ENCODE peak calls at places on chromosome 1, in nine cellular contexts. U is T-cell; L is stimulated activated CD4-positive, alpha-beta T cell treated with anti-CD3 and anti-CD28 coated beads, Interleukin-2, amount 100 ng/mL, for 24 hours; T is Jurkat, Clone E6-1; S is posterior vena cava; R is dorsolateral prefrontal cortex; Q is HL-60; V is testis; N is substantia nigra. J is an unnamed sample.

GRCh38 chr1:152580433-152580832 is at the start of gene LCE3D:
- DNase-seq in U (no peak), L (no peak), T (no peak), S (no peak), R (no peak), Q (no peak), V (no peak), N (no peak), J (no peak)

GRCh38 chr1:36253463-36253862 is 29.2 kb downstream of the THRAP3 start:
- DNase-seq in U (no peak), L (no peak), T (no peak), S (no peak), R (no peak), Q (no peak), V (no peak), N (no peak), J (no peak)

GRCh38 chr1:71857862-71858261 is 424.5 kb downstream of the NEGR1 start:
- DNase-seq in U (no peak), L (no peak), T (no peak), S (no peak), R (no peak), Q (no peak), V (no peak), N (no peak), J (no peak)

GRCh38 chr1:12320516-12320915 is 90.7 kb downstream of the VPS13D start:
- DNase-seq in U (no peak), L (no peak), T (no peak), S (no peak), R (no peak), Q (no peak), V (no peak), N (no peak), J (no peak)

GRCh38 chr1:2233997-2234761 is 6.1 kb downstream of the SKI start:
- DNase-seq in U (peak), L (peak), T (no peak), S (peak), R (peak), Q (peak), V (peak), N (peak), J (no peak)

GRCh38 chr1:21518774-21519455 is 9.7 kb downstream of the ALPL start:
- DNase-seq in U (no peak), L (no peak), T (no peak), S (no peak), R (no peak), Q (no peak), V (no peak), N (no peak), J (no peak)

GRCh38 chr1:215636258-215636965 is 69.3 kb downstream of the KCTD3 start:
- DNase-seq in U (no peak), L (no peak), T (no peak), S (peak), R (no peak), Q (no peak), V (peak), N (no peak), J (no peak)

GRCh38 chr1:160322831-160323230 is 20.2 kb downstream of the COPA start:
- DNase-seq in U (no peak), L (no peak), T (no peak), S (no peak), R (no peak), Q (no peak), V (no peak), N (no peak), J (no peak)

GRCh38 chr1:10617318-10617717 is 142.6 kb downstream of the PEX14 start:
- DNase-seq in U (no peak), L (no peak), T (no peak), S (peak), R (no peak), Q (no peak), V (no peak), N (no peak), J (no peak)

GRCh38 chr1:115135681-115136080 is 46.4 kb upstream of the TSPAN2 start:
- DNase-seq in U (no peak), L (no peak), T (no peak), S (no peak), R (no peak), Q (no peak), V (no peak), N (no peak), J (peak)

GRCh38 chr1:51583532-51583931 is 33.4 kb upstream of the OSBPL9 start:
- DNase-seq in U (no peak), L (no peak), T (no peak), S (peak), R (peak), Q (no peak), V (peak), N (peak), J (no peak)